ENCODE peak calls at places on chromosomes 4 and X, in five cellular contexts. N is ovary, K is GM20000, C is tibial artery, B is AG09319. I is an unnamed sample.

GRCh38 chrX:15349046-15349445 is 13.7 kb upstream of the PIGA start:
- DNase-seq in N (no peak), B (peak; percentile 47), K (peak; percentile 21), C (no peak), I (peak; percentile 15)

GRCh38 chrX:110341189-110342035 is 17.2 kb upstream of the RTL9 start:
- DNase-seq in B (peak; percentile 66), K (peak; percentile 6), N (no peak), C (no peak), I (no peak)

GRCh38 chr4:186726440-186727148 is 2.9 kb upstream of the FAT1 start:
- DNase-seq in N (peak; percentile 84), K (peak; percentile 31), C (peak; percentile 52), B (peak; percentile 50), I (peak; percentile 87)

GRCh38 chr4:173025131-173025530 is 143.5 kb upstream of the GALNT7 start:
- DNase-seq in K (peak; percentile 55), N (no peak), C (peak; percentile 35), B (peak; percentile 36), I (peak; percentile 48)

GRCh38 chrX:40922307-40922706 is 162.9 kb upstream of the USP9X start:
- DNase-seq in K (no peak), B (no peak), C (no peak), N (no peak), I (no peak)

GRCh38 chr4:7978489-7978888 is 38.8 kb upstream of the AFAP1 start:
- DNase-seq in N (no peak), B (no peak), C (no peak), K (no peak), I (no peak)

GRCh38 chr4:10354746-10355145 is 102.5 kb downstream of the ZNF518B start:
- DNase-seq in B (no peak), C (no peak), K (no peak), N (no peak), I (no peak)

GRCh38 chr4:89820005-89820404 is 17.0 kb downstream of the SNCA start:
- DNase-seq in K (no peak), C (no peak), B (no peak), N (no peak), I (no peak)

GRCh38 chrX:3811331-3812311 is 98.2 kb upstream of the PRKX start:
- DNase-seq in K (peak; percentile 38), N (peak; percentile 29), C (no peak), B (no peak), I (no peak)

GRCh38 chrX:123392921-123393320 is 208.8 kb downstream of the GRIA3 start:
- DNase-seq in K (no peak), N (no peak), B (no peak), C (no peak), I (no peak)

GRCh38 chr4:20158195-20158594 is 93.5 kb upstream of the SLIT2 start:
- DNase-seq in C (no peak), K (no peak), B (no peak), N (no peak), I (no peak)

GRCh38 chr4:184968784-184969201 is 49.5 kb upstream of the HELT start:
- DNase-seq in B (no peak), K (no peak), N (no peak), C (no peak), I (no peak)

GRCh38 chrX:110410598-110410997 is 52.0 kb downstream of the RTL9 start:
- DNase-seq in K (no peak), N (no peak), B (no peak), C (no peak), I (no peak)

GRCh38 chr4:17168571-17168970 is 270.1 kb upstream of the LDB2 start:
- DNase-seq in B (no peak), C (no peak), N (no peak), K (no peak), I (no peak)

GRCh38 chr4:2292679-2293108 is 30.8 kb upstream of the MXD4 start:
- DNase-seq in N (no peak), C (no peak), B (no peak), K (no peak), I (no peak)

GRCh38 chr4:8348071-8348470 is 78.5 kb downstream of the HTRA3 start:
- DNase-seq in K (no peak), B (no peak), C (peak; percentile 10), N (no peak), I (no peak)

GRCh38 chr4:52982246-52982950 is 120.3 kb downstream of the RASL11B start:
- DNase-seq in K (peak; percentile 34), C (no peak), N (no peak), B (no peak), I (no peak)

GRCh38 chr4:119068529-119068962 is 67.1 kb upstream of the MYOZ2 start:
- DNase-seq in C (no peak), N (no peak), B (no peak), K (no peak), I (no peak)

GRCh38 chr4:141713771-141714445 is 77.5 kb downstream of the IL15 start:
- DNase-seq in K (no peak), C (no peak), B (no peak), N (no peak), I (no peak)

GRCh38 chr4:98939892-98940298 is 11.0 kb upstream of the EIF4E start:
- DNase-seq in N (no peak), C (no peak), K (no peak), B (no peak), I (no peak)

GRCh38 chr4:74793757-74794340 is 474 bp downstream of the BTC start:
- DNase-seq in N (peak; percentile 31), K (no peak), B (no peak), C (peak; percentile 44), I (peak; percentile 58)

GRCh38 chr4:158856852-158857251 is 88.0 kb downstream of the FNIP2 start:
- DNase-seq in N (no peak), B (peak; percentile 49), C (no peak), K (peak; percentile 40), I (no peak)

GRCh38 chr4:28760003-28760402 is 1899.4 kb downstream of the STIM2 start:
- DNase-seq in B (no peak), K (no peak), C (no peak), N (no peak), I (no peak)

GRCh38 chrX:47751670-47752069 is 85.0 kb upstream of the ZNF81 start:
- DNase-seq in C (no peak), B (no peak), N (peak; percentile 27), K (peak; percentile 6), I (no peak)

GRCh38 chr4:138576684-138577083 is 334.5 kb upstream of the SLC7A11 start:
- DNase-seq in B (peak; percentile 16), N (no peak), K (no peak), C (no peak), I (no peak)

GRCh38 chr4:33592701-33593100 is 2651.6 kb downstream of the ARAP2 start:
- DNase-seq in N (no peak), C (no peak), B (no peak), K (no peak), I (no peak)

GRCh38 chrX:70476934-70477733 is 32.5 kb downstream of the DLG3 start:
- DNase-seq in C (peak; percentile 52), N (peak; percentile 60), K (no peak), B (no peak), I (no peak)

GRCh38 chrX:152428596-152428995 is 22.5 kb downstream of the GABRA3 start:
- DNase-seq in C (no peak), N (no peak), K (no peak), B (no peak), I (no peak)

GRCh38 chrX:63566856-63567255 is 215.7 kb upstream of the SPIN4 start:
- DNase-seq in B (no peak), C (no peak), K (no peak), N (no peak), I (no peak)
- TF ChIP-seq CTCF in B (no peak), C (no peak), K (no peak), N (no peak), I (no peak)

GRCh38 chr4:11495291-11495690 is 66.6 kb upstream of the HS3ST1 start:
- DNase-seq in K (no peak), C (no peak), N (no peak), B (no peak), I (no peak)

GRCh38 chr4:11496313-11496956 is 67.7 kb upstream of the HS3ST1 start:
- DNase-seq in C (no peak), K (no peak), N (no peak), B (no peak), I (no peak)

GRCh38 chr4:11495818-11496217 is 67.1 kb upstream of the HS3ST1 start:
- DNase-seq in B (no peak), K (no peak), N (no peak), C (no peak), I (no peak)

GRCh38 chr4:11497972-11498371 is 69.3 kb upstream of the HS3ST1 start:
- DNase-seq in N (no peak), B (no peak), K (no peak), C (no peak), I (no peak)

DNA sequence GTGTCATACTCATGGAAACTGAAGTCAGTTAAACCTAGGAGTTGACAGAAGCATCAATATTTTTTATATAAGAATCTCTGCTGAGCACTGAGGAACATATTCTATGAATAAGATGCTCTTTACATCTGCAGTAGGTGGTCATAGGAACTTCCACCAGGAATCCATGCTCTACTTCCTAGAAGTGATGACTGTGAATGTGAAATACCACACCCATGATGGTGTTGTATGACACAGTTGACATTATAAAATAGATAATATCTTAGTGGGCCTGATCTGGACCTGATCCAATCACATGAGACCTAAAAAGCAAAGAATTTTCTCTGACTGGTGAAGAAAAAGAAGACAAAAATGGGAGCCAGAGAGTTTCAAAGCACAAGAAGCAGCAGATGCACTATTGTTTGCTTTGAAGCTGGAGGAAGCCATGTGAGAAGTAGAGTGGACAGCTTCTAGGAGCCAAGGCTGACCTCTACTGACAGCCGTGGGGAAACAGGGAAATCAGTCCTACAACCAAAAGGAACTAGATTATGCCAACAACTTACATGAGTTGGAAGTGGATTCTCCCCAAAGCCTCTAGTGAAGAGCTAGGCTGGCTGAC is 68.6 kb upstream of the HS3ST1 start:
- DNase-seq in C (no peak), K (no peak), B (no peak), N (no peak), I (no peak)
- TF ChIP-seq CTCF in C (no peak), K (no peak), B (no peak), N (no peak), I (no peak)

GRCh38 chrX:133745361-133745760 is 240.0 kb downstream of the GPC3 start:
- DNase-seq in C (no peak), B (no peak), N (no peak), K (no peak), I (no peak)
- TF ChIP-seq CTCF in C (no peak), B (no peak), N (no peak), K (no peak), I (peak; percentile 6)

DNA sequence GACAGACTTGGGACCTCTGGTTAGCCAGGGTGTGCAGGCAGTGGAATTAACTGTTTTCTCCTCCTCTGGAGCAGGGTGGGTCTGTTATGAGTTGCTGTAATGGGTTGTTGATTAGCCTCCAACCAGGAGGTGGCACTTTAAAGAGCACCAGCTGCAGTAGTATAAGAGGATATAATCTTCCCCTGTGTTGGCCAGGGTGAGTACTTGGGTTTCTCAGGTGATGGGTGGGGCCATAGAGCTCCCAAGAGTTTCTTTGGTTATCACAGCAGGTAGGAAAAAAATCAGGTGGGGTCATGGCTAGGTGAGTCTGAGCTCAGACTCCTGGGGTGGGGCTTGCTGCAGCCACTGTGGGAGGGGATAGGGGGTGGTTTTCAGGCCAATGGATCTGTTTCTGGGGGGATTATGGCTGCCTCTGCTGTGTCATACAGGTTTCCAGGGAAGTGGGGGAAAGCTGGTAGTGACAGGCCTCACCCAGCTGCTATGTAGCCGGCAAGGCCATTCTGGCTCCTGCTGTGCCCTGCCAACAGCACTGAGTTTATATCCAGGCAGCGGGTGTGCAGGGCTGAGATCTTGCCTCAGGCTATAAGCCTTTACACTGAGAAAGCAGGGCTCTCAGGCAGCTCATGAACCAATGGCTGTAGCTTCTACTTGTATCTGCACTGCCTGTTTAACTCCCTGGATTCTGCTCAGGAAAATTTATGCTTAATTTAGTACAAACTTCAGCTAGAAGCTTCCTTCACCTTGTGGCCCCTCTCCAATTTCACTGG is 70.1 kb downstream of the CCNG2 start:
- DNase-seq in K (no peak), N (no peak), C (no peak), B (no peak), I (no peak)
- TF ChIP-seq CTCF in K (no peak), N (no peak), C (no peak), B (no peak), I (no peak)

GRCh38 chrX:68698955-68699354 is 51.5 kb downstream of the STARD8 start:
- DNase-seq in K (no peak), C (no peak), N (no peak), B (no peak), I (no peak)
- TF ChIP-seq CTCF in K (no peak), C (no peak), N (no peak), B (no peak), I (no peak)

I was measured in progenitor cell of endocrine pancreas.